ENCODE peak calls at places on chromosomes 3 and 15, in five cellular contexts. G, P, M, C and W are unnamed samples.

GRCh38 chr3:152511904-152512303 is 243.2 kb downstream of the MBNL1 start:
- DNase-seq in P (no peak), M (no peak), G (no peak), C (no peak), W (no peak)

GRCh38 chr15:69881760-69882159 is 216.0 kb downstream of the TLE3 start:
- DNase-seq in G (no peak), M (no peak), C (peak; percentile 47), P (no peak), W (no peak)

GRCh38 chr3:189947948-189948723 is 172.6 kb downstream of the P3H2 start:
- DNase-seq in C (peak; percentile 45), G (no peak), P (no peak), M (peak; percentile 48), W (no peak)

GRCh38 chr3:84042717-84043116 is 916.1 kb upstream of the CADM2 start:
- DNase-seq in M (no peak), C (no peak), P (no peak), G (no peak), W (no peak)

GRCh38 chr3:159775372-159775961 is 213.2 kb upstream of the IL12A start:
- DNase-seq in C (no peak), M (peak; percentile 93), P (no peak), G (no peak), W (peak; percentile 58)

GRCh38 chr15:36263666-36264065 is 315.8 kb upstream of the CDIN1 start:
- DNase-seq in G (no peak), M (peak; percentile 11), C (no peak), P (no peak), W (no peak)

GRCh38 chr3:124174463-124174862 is 182.5 kb upstream of the ROPN1 start:
- DNase-seq in M (peak; percentile 4), G (no peak), P (no peak), C (no peak), W (no peak)

GRCh38 chr3:159266779-159267178 is 464.9 kb downstream of the MFSD1 start:
- DNase-seq in G (peak; percentile 53), P (no peak), C (peak; percentile 46), M (peak; percentile 43), W (peak; percentile 63)

GRCh38 chr15:32670624-32671022 is 29.1 kb downstream of the SCG5 start:
- DNase-seq in C (no peak), M (peak; percentile 30), P (no peak), G (no peak), W (no peak)

GRCh38 chr3:62051506-62051905 is 321.8 kb downstream of the FEZF2 start:
- DNase-seq in C (no peak), G (no peak), P (no peak), M (peak; percentile 40), W (no peak)

GRCh38 chr3:31014317-31015040 is 120.0 kb upstream of the GADL1 start:
- DNase-seq in M (no peak), P (no peak), G (no peak), C (no peak), W (no peak)

GRCh38 chr15:34122771-34123183 is 20.9 kb downstream of the PGBD4 start:
- DNase-seq in P (no peak), M (peak; percentile 98), G (no peak), C (no peak), W (no peak)

GRCh38 chr3:118577055-118577759 is 457.4 kb downstream of the IGSF11 start:
- DNase-seq in M (no peak), P (no peak), C (no peak), G (no peak), W (no peak)

GRCh38 chr3:132284756-132285619 is 32.2 kb upstream of the ACP3 start:
- DNase-seq in P (no peak), M (no peak), C (no peak), G (no peak), W (no peak)

GRCh38 chr3:151544164-151544548 is 83.3 kb upstream of the IGSF10 start:
- DNase-seq in M (no peak), G (no peak), C (no peak), P (no peak), W (no peak)

GRCh38 chr3:123110238-123110952 is 43.6 kb downstream of the PDIA5 start:
- DNase-seq in P (no peak), G (no peak), M (no peak), C (no peak), W (peak; percentile 65)

GRCh38 chr3:150370129-150370602 is 37.9 kb upstream of the TSC22D2 start:
- DNase-seq in P (no peak), M (peak; percentile 99), G (no peak), C (no peak), W (peak; percentile 62)

GRCh38 chr3:58464875-58465274 is 27.0 kb upstream of the KCTD6 start:
- DNase-seq in P (no peak), C (no peak), G (no peak), M (no peak), W (no peak)

GRCh38 chr3:197183582-197183981 is 114.8 kb downstream of the DLG1 start:
- DNase-seq in C (no peak), G (no peak), P (no peak), M (no peak), W (no peak)

GRCh38 chr15:65827065-65827464 is 35.0 kb upstream of the DENND4A start:
- DNase-seq in P (no peak), G (no peak), M (peak; percentile 20), C (no peak), W (no peak)

GRCh38 chr3:188470508-188471130 is 316.7 kb downstream of the LPP start:
- DNase-seq in M (no peak), P (no peak), C (no peak), G (no peak), W (no peak)

GRCh38 chr15:67839358-67839928 is 402 bp downstream of the RNU6-1 start:
- DNase-seq in C (peak; percentile 58), G (no peak), P (no peak), M (peak; percentile 64), W (no peak)

GRCh38 chr3:129004639-129005295 is 3.7 kb downstream of the EFCC1 start:
- DNase-seq in M (no peak), G (no peak), C (no peak), P (no peak), W (no peak)

GRCh38 chr3:16784958-16785357 is 99.8 kb upstream of the PLCL2 start:
- DNase-seq in C (no peak), M (peak; percentile 34), G (no peak), P (no peak), W (no peak)

GRCh38 chr15:98760112-98760826 is 111.9 kb downstream of the IGF1R start:
- DNase-seq in M (no peak), P (no peak), G (no peak), C (no peak), W (no peak)

GRCh38 chr3:187104956-187105355 is 34.3 kb downstream of the RPL39L start:
- DNase-seq in P (no peak), M (no peak), G (no peak), C (no peak), W (no peak)

GRCh38 chr15:85583404-85584390 is 203.3 kb downstream of the AKAP13 start:
- DNase-seq in M (peak; percentile 77), C (no peak), G (peak; percentile 79), P (no peak), W (no peak)

GRCh38 chr15:79989682-79990081 is 18.7 kb upstream of the BCL2A1 start:
- DNase-seq in M (peak; percentile 39), C (no peak), P (no peak), G (no peak), W (no peak)

GRCh38 chr3:27939940-27940339 is 217.8 kb upstream of the EOMES start:
- DNase-seq in G (no peak), C (no peak), P (no peak), M (peak; percentile 50), W (no peak)

GRCh38 chr3:194253270-194253669 is 97.9 kb downstream of the CPN2 start:
- DNase-seq in P (no peak), C (no peak), G (no peak), M (no peak), W (peak; percentile 23)

GRCh38 chr3:112121577-112122547 is 11.2 kb downstream of the GCSAM start:
- DNase-seq in M (no peak), P (no peak), C (no peak), G (no peak), W (no peak)

GRCh38 chr3:107947203-107947602 is 143.6 kb downstream of the CD47 start:
- DNase-seq in P (no peak), G (no peak), M (no peak), C (no peak), W (no peak)

GRCh38 chr3:46908294-46908985 is 30.9 kb downstream of the PTH1R start:
- DNase-seq in M (peak; percentile 60), C (no peak), G (no peak), P (no peak), W (no peak)

GRCh38 chr3:134802428-134803050 is 7.5 kb downstream of the EPHB1 start:
- DNase-seq in G (no peak), P (no peak), M (no peak), C (no peak), W (no peak)

GRCh38 chr15:79031821-79032220 is 58.8 kb downstream of the RASGRF1 start:
- DNase-seq in P (no peak), G (no peak), M (no peak), C (no peak), W (no peak)